ENCODE peak calls at places on chromosomes 1 and 21, in six cellular contexts. P, Z, D, A, X and K are unnamed samples.

GRCh38 chr1:219958875-219959417 is 30.6 kb upstream of the SLC30A10 start:
- DNase-seq in P (no peak), Z (no peak), D (no peak), A (no peak), X (no peak), K (no peak)

GRCh38 chr1:226625832-226626576 is 77.4 kb downstream of the STUM start:
- DNase-seq in P (no peak), Z (no peak), D (no peak), A (peak), X (no peak), K (no peak)

GRCh38 chr1:220274122-220274855 is 2.0 kb upstream of the RAB3GAP2 start:
- DNase-seq in P (no peak), Z (no peak), D (no peak), A (peak), X (no peak), K (no peak)

GRCh38 chr1:229158317-229159294 is 112.3 kb upstream of the RAB4A start:
- DNase-seq in P (no peak), Z (no peak), D (no peak), A (no peak), X (no peak), K (no peak)

GRCh38 chr1:7221823-7222462 is 436.7 kb downstream of the CAMTA1 start:
- DNase-seq in P (peak), Z (no peak), D (no peak), A (no peak), X (no peak), K (no peak)

GRCh38 chr1:2463396-2463795 is 12.7 kb upstream of the PLCH2 start:
- DNase-seq in P (no peak), Z (no peak), D (no peak), A (no peak), X (no peak), K (no peak)

GRCh38 chr1:244171241-244171985 is 120.3 kb downstream of the ZBTB18 start:
- DNase-seq in P (peak), Z (no peak), D (no peak), A (no peak), X (no peak), K (no peak)

GRCh38 chr1:66434096-66434495 is 99.9 kb upstream of the SGIP1 start:
- DNase-seq in P (no peak), Z (no peak), D (no peak), A (no peak), X (no peak), K (no peak)

GRCh38 chr21:39687069-39687468 is 57.9 kb upstream of the IGSF5 start:
- DNase-seq in P (no peak), Z (no peak), D (no peak), A (no peak), X (no peak), K (no peak)

GRCh38 chr1:9717193-9718005 is 65.9 kb downstream of the PIK3CD start:
- DNase-seq in P (peak), Z (no peak), D (no peak), A (peak), X (peak), K (peak)

GRCh38 chr1:29876441-29876840 is 640.1 kb downstream of the PTPRU start:
- DNase-seq in P (no peak), Z (no peak), D (no peak), A (no peak), X (no peak), K (no peak)

GRCh38 chr1:229972600-229973296 is 94.3 kb upstream of the GALNT2 start:
- DNase-seq in P (peak), Z (no peak), D (no peak), A (no peak), X (no peak), K (no peak)

GRCh38 chr1:59926381-59927243 is at the start of gene CYP2J2:
- DNase-seq in P (no peak), Z (no peak), D (no peak), A (no peak), X (peak), K (peak)

GRCh38 chr1:75768021-75768420 is 18.0 kb upstream of the RABGGTB start:
- DNase-seq in P (no peak), Z (no peak), D (no peak), A (no peak), X (no peak), K (no peak)

GRCh38 chr1:221074325-221074724 is 195.1 kb downstream of the HLX start:
- DNase-seq in P (no peak), Z (no peak), D (no peak), A (no peak), X (no peak), K (no peak)

GRCh38 chr1:33088119-33088906 is 7.4 kb downstream of the AZIN2 start:
- DNase-seq in P (no peak), Z (no peak), D (no peak), A (no peak), X (no peak), K (no peak)

GRCh38 chr1:200426196-200426595 is 16.4 kb upstream of the ZNF281 start:
- DNase-seq in P (no peak), Z (no peak), D (no peak), A (no peak), X (no peak), K (no peak)

GRCh38 chr1:221510793-221511503 is 230.9 kb downstream of the DUSP10 start:
- DNase-seq in P (no peak), Z (no peak), D (no peak), A (no peak), X (no peak), K (no peak)

GRCh38 chr1:162256287-162256686 is 120.4 kb downstream of the SPATA46 start:
- DNase-seq in P (no peak), Z (no peak), D (no peak), A (no peak), X (no peak), K (no peak)

GRCh38 chr1:157770442-157771043 is 6.4 kb downstream of the FCRL2 start:
- DNase-seq in P (no peak), Z (no peak), D (no peak), A (no peak), X (no peak), K (no peak)

GRCh38 chr21:32687946-32688345 is 39.9 kb downstream of the SYNJ1 start:
- DNase-seq in P (no peak), Z (no peak), D (no peak), A (no peak), X (no peak), K (no peak)

GRCh38 chr1:83548311-83548710 is 450.6 kb downstream of the TTLL7 start:
- DNase-seq in P (no peak), Z (no peak), D (no peak), A (no peak), X (no peak), K (no peak)

GRCh38 chr21:30996728-30997127 is 41.5 kb downstream of the KRTAP19-8 start:
- DNase-seq in P (peak), Z (no peak), D (no peak), A (no peak), X (no peak), K (no peak)

GRCh38 chr1:27934818-27935549 is at the start of gene SMPDL3B:
- DNase-seq in P (no peak), Z (no peak), D (no peak), A (no peak), X (peak), K (peak)

GRCh38 chr1:151047591-151047924 is at the start of gene C1orf56:
- DNase-seq in P (peak), Z (no peak), D (no peak), A (peak), X (peak), K (peak)

GRCh38 chr1:154716614-154717372 is 108.8 kb upstream of the ADAR start:
- DNase-seq in P (no peak), Z (no peak), D (no peak), A (peak), X (no peak), K (no peak)
- TF ChIP-seq CTCF in P (peak), Z (no peak), D (no peak), A (no peak), X (no peak), K (no peak)

GRCh38 chr1:116770625-116771024 is 16.4 kb downstream of the CD2 start:
- DNase-seq in P (no peak), Z (no peak), D (no peak), A (no peak), X (no peak), K (no peak)
- H3K4me3 ChIP-seq in P (no peak), Z (no peak), D (no peak), A (no peak), X (no peak), K (no peak)

GRCh38 chr1:19682257-19682656 is 17.6 kb downstream of the HTR6 start:
- DNase-seq in P (no peak), Z (no peak), D (no peak), A (no peak), X (no peak), K (no peak)
- TF ChIP-seq POLR2AphosphoS5 in P (no peak), Z (no peak), D (no peak), A (no peak), X (no peak), K (no peak)

GRCh38 chr1:22639286-22639685 is 2.9 kb downstream of the C1QA start:
- DNase-seq in P (no peak), Z (no peak), D (no peak), A (no peak), X (no peak), K (no peak)
- TF ChIP-seq CTCF in P (no peak), Z (peak), D (no peak), A (no peak), X (no peak), K (no peak)

DNA sequence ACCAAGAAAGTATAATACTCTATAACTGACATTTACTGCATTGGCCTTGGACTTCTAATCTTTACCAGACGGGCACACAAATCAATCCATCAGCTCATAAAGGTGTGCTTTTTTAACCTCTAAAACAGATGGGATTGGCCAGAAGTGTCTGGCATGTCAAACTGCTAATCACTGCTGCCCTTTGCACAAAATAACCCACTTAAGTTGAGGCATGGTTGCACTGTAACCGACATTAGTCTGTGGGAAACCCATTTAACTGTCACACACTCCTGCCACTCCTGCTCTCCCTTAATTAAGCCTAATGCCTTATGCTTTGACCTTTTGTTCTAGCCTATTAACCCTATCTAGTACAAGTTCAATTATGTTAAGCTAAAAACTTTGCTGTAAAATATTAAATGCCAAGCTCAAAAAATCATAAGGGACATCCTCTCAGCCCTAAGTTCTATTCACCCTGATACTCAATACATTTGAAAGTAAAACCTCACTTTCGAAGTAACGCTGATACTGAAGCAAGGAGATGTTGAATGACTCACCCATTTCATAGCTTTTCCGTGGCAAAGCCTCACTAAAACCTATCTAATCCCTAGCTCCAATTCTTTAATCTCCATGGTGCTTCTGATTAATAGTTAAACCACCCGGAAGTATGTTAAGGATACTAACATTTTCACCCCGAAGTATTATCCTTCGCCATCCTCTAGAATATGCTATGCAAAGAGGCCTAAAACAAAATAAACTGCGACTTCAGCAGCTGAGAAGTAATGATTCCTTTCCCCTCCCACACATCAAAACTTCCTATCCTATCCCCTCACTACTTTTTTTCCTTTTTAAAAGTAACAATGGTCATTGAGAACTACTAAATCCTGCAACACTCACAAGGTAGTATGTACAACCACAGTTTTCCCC is 12.9 kb downstream of the NRIP1 start:
- DNase-seq in P (no peak), Z (no peak), D (no peak), A (no peak), X (no peak), K (no peak)
- H3K4me3 ChIP-seq in P (no peak), Z (peak), D (peak), A (no peak), X (no peak), K (peak)